ENCODE peak calls at places on chromosomes 16 and 17, in ten cellular contexts. N is aorta; J is thoracic aorta; L is PC-9; K is cardiac muscle cell; Z is lung; Y is neuronal stem cell; T is effector memory CD4-positive, alpha-beta T cell; V is heart right ventricle; H is small intestine. B is an unnamed sample. For H3K4me1, the result is how much of the 10 kb centered on the place peaks cover.

GRCh38 chr16:20001856-20002707 is 71.6 kb downstream of the GPR139 start:
- DNase-seq in N (no peak), J (no peak), L (no peak), K (no peak), Z (no peak), Y (no peak), T (no peak), V (no peak), H (peak), B (no peak)

GRCh38 chr16:49085689-49086088 is 195.9 kb downstream of the CBLN1 start:
- DNase-seq in N (no peak), J (no peak), L (no peak), K (no peak), Z (no peak), Y (no peak), T (no peak), V (no peak), H (no peak), B (no peak)

GRCh38 chr17:15279011-15279477 is 13.9 kb upstream of the PMP22 start:
- DNase-seq in N (no peak), J (no peak), L (no peak), K (no peak), Z (no peak), Y (no peak), T (no peak), V (no peak), H (peak), B (no peak)

GRCh38 chr16:8346291-8346690 is 244.0 kb downstream of the TMEM114 start:
- DNase-seq in N (no peak), J (no peak), L (no peak), K (no peak), Z (no peak), Y (peak), T (no peak), V (no peak), H (no peak), B (no peak)

GRCh38 chr17:55540414-55541091 is 29.3 kb upstream of the SMIM36 start:
- DNase-seq in N (no peak), J (no peak), L (no peak), K (peak), Z (no peak), Y (no peak), T (no peak), V (no peak), H (no peak), B (no peak)

GRCh38 chr17:31568140-31568938 is 176.9 kb downstream of the RAB11FIP4 start:
- DNase-seq in N (no peak), J (no peak), L (no peak), K (peak), Z (peak), Y (no peak), T (no peak), V (no peak), H (no peak), B (peak)

GRCh38 chr16:71895679-71896385 is 501 bp downstream of the IST1 start:
- DNase-seq in N (peak), J (no peak), L (no peak), K (peak), Z (peak), Y (peak), T (no peak), V (peak), H (peak), B (no peak)

GRCh38 chr16:57899771-57900661 is 70.9 kb downstream of the CNGB1 start:
- DNase-seq in N (peak), J (peak), L (peak), K (peak), Z (peak), Y (peak), T (peak), V (peak), H (peak), B (peak)

GRCh38 chr17:1939979-1940809 is 84.9 kb downstream of the RTN4RL1 start:
- DNase-seq in N (no peak), J (no peak), L (no peak), K (no peak), Z (no peak), Y (no peak), T (no peak), V (no peak), H (no peak), B (no peak)

GRCh38 chr16:70689970-70690905 is 4.4 kb upstream of the MTSS2 start:
- DNase-seq in N (peak), J (no peak), L (no peak), K (no peak), Z (no peak), Y (no peak), T (no peak), V (peak), H (peak), B (peak)

DNA sequence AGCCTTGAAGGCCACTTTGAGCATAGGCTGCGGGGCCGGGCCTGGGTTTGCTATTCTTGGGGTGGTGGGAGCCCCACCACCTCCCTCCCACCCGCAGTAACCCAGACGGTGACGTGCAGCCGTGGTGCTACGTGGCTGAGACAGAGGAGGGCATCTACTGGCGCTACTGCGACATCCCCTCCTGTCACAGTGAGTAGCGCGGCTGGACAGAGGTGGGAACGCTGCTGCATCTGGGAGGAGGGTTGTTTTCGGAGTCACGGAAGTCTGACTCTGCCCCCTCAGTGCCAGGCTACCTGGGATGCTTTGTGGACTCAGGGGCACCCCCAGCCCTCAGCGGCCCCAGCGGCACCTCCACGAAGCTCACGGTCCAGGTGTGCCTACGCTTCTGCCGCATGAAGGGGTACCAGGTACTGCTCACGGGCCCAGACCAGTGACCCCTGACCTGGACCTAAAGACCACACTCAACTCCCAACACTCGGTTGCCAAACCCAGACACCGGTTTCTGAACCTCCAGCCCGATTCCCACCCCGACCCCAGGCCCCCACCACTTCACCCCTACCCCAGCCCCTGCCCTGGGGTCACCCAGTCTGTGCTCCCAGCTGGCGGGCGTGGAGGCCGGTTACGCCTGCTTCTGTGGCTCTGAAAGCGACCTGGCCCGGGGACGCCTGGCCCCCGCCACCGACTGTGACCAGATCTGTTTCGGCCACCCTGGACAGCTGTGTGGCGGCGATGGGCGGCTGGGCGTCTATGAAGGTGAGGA is 2.1 kb downstream of the KREMEN2 start:
- DNase-seq in N (no peak), J (no peak), L (no peak), K (no peak), Z (no peak), Y (no peak), T (no peak), V (no peak), H (no peak), B (no peak)
- H3K4me1 ChIP-seq in N (under half), J (half or more), L (under half), K (under half), Z (under half), Y (under half), T (half or more), V (half or more), H (under half), B (half or more)

GRCh38 chr17:42553161-42553818 is 567 bp downstream of the HSD17B1 start:
- DNase-seq in N (peak), J (no peak), L (no peak), K (peak), Z (no peak), Y (no peak), T (no peak), V (peak), H (no peak), B (no peak)
- H3K4me3 ChIP-seq in N (no peak), J (peak), L (peak), K (no peak), Z (no peak), Y (peak), T (no peak), V (peak), H (no peak), B (peak)

GRCh38 chr17:63841350-63842172 is 924 bp downstream of the SMARCD2 start:
- DNase-seq in N (peak), J (no peak), L (no peak), K (peak), Z (peak), Y (peak), T (no peak), V (peak), H (peak), B (peak)

GRCh38 chr17:63838586-63839184 is 3.8 kb downstream of the SMARCD2 start:
- DNase-seq in N (peak), J (peak), L (peak), K (peak), Z (peak), Y (no peak), T (no peak), V (peak), H (no peak), B (peak)

GRCh38 chr17:63842173-63842539 is 329 bp downstream of the SMARCD2 start:
- DNase-seq in N (peak), J (no peak), L (no peak), K (no peak), Z (no peak), Y (no peak), T (no peak), V (peak), H (no peak), B (peak)

GRCh38 chr17:63842540-63843386 is at the start of gene SMARCD2:
- DNase-seq in N (peak), J (peak), L (peak), K (peak), Z (peak), Y (peak), T (peak), V (peak), H (peak), B (peak)

GRCh38 chr17:63840591-63841349 is 1.7 kb downstream of the SMARCD2 start:
- DNase-seq in N (no peak), J (no peak), L (no peak), K (peak), Z (no peak), Y (no peak), T (no peak), V (peak), H (no peak), B (peak)
- H3K4me1 ChIP-seq in N (under half), J (half or more), L (under half), K (under half), Z (under half), Y (under half), T (under half), V (half or more), H (under half), B (under half)

GRCh38 chr17:67401106-67401505 is 24.0 kb downstream of the PITPNC1 start:
- DNase-seq in N (no peak), J (no peak), L (no peak), K (no peak), Z (no peak), Y (no peak), T (no peak), V (no peak), H (no peak), B (no peak)

GRCh38 chr17:67399676-67400075 is 22.6 kb downstream of the PITPNC1 start:
- DNase-seq in N (no peak), J (no peak), L (no peak), K (no peak), Z (no peak), Y (no peak), T (no peak), V (no peak), H (no peak), B (no peak)

GRCh38 chr17:67403065-67403464 is 26.0 kb downstream of the PITPNC1 start:
- DNase-seq in N (no peak), J (no peak), L (no peak), K (no peak), Z (no peak), Y (no peak), T (no peak), V (no peak), H (no peak), B (no peak)

GRCh38 chr17:67401598-67402504 is 24.8 kb downstream of the PITPNC1 start:
- DNase-seq in N (no peak), J (no peak), L (no peak), K (no peak), Z (no peak), Y (no peak), T (no peak), V (no peak), H (no peak), B (no peak)

DNA sequence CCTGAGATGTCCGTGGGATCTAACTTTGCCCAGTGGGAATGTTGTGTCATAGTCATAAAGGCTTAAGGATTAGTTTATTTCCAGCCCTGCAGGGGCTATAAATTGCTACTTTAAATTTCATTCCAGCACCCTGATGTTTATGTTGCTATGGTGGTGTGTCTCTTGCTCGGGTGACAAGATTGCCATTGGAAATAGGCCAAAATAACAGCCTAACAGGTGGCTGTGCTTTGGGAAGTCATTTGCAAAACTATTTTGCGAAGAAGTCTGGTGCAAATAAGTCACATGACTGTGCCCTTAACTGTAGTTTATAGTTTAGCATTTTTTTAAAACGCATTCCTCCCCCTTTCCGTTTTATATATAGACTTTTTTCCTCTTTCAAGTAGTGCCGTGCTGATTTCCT is 23.1 kb downstream of the PITPNC1 start:
- DNase-seq in N (no peak), J (no peak), L (no peak), K (no peak), Z (no peak), Y (no peak), T (no peak), V (no peak), H (peak), B (no peak)
- H3K4me3 ChIP-seq in N (no peak), J (no peak), L (no peak), K (no peak), Z (no peak), Y (no peak), T (no peak), V (no peak), H (no peak), B (no peak)

GRCh38 chr17:17759164-17759563 is 77.6 kb downstream of the SREBF1 start:
- DNase-seq in N (no peak), J (no peak), L (no peak), K (no peak), Z (no peak), Y (no peak), T (no peak), V (no peak), H (no peak), B (no peak)
- H3K4me1 ChIP-seq in N (under half), J (under half), L (under half), K (under half), Z (under half), Y (under half), T (under half), V (half or more), H (under half), B (under half)

DNA sequence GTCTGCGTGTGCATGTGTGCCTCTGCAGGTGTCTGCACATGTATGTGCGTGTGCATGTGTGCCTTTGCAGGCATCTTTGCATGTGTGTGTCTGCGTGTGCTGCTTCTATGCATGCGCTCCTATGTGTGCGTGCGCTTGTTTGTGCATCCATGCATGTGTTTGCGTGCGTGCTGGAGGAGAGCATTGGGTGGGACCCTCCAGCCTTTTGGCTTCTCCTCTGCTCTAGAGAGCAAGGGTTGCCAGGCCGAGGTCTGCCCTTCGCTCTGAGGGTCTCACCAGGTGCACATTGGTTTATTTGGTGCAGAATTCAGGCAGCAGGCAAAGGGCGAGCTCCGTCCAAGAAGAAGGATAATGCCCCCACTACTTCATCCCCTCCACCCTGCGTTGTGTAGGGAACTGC is 1.1 kb upstream of the RAB40B start:
- DNase-seq in N (no peak), J (no peak), L (no peak), K (no peak), Z (no peak), Y (no peak), T (no peak), V (no peak), H (no peak), B (no peak)
- H3K4me3 ChIP-seq in N (no peak), J (peak), L (no peak), K (peak), Z (no peak), Y (peak), T (no peak), V (no peak), H (no peak), B (peak)

DNA sequence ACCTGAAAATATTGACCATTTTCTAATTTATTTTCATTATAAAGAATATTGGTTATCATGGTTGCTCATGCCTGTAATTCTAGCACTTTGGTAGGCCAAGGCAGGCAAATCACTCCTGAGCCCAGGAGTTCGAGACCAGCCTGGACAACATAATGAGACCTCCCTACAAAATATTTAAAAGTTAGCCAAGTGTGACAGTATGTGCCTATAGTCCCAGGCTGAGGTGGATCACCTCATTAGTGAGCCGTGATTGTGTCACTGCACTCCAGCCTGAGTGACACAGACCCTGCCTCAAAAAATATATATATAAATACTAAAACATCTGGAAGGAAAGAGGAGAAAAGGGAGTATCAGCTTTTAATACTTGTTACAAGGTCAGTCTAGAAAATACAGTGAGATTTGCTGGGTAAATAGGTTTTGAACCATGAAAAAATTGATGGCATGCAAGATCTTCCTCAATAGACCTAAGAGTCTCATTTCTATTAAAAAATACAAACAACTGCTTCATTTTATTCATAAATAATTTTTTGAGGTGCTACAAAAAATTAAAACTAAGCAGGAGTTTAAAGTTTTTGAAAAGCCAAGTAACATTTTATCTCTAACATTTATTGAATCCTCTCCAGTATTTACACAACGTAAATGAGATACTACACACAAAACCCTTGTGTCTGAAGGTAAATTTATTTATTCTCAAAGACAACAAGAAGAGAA is 47.7 kb downstream of the TUBD1 start:
- DNase-seq in N (no peak), J (no peak), L (peak), K (peak), Z (no peak), Y (no peak), T (no peak), V (no peak), H (no peak), B (no peak)
- H3K4me1 ChIP-seq in N (under half), J (half or more), L (half or more), K (under half), Z (under half), Y (under half), T (under half), V (half or more), H (under half), B (under half)

GRCh38 chr16:152141-153128 is at the start of gene HBZ:
- DNase-seq in N (no peak), J (no peak), L (no peak), K (no peak), Z (no peak), Y (no peak), T (no peak), V (no peak), H (no peak), B (no peak)

GRCh38 chr16:149024-149675 is 3.3 kb upstream of the HBZ start:
- DNase-seq in N (no peak), J (no peak), L (peak), K (peak), Z (no peak), Y (no peak), T (no peak), V (no peak), H (no peak), B (no peak)

GRCh38 chr16:155031-155398 is 2.6 kb downstream of the HBZ start:
- DNase-seq in N (no peak), J (no peak), L (no peak), K (no peak), Z (no peak), Y (no peak), T (no peak), V (no peak), H (no peak), B (no peak)

GRCh38 chr16:159136-159849 is 6.5 kb upstream of the HBM start:
- DNase-seq in N (no peak), J (no peak), L (no peak), K (no peak), Z (no peak), Y (no peak), T (no peak), V (no peak), H (no peak), B (no peak)

DNA sequence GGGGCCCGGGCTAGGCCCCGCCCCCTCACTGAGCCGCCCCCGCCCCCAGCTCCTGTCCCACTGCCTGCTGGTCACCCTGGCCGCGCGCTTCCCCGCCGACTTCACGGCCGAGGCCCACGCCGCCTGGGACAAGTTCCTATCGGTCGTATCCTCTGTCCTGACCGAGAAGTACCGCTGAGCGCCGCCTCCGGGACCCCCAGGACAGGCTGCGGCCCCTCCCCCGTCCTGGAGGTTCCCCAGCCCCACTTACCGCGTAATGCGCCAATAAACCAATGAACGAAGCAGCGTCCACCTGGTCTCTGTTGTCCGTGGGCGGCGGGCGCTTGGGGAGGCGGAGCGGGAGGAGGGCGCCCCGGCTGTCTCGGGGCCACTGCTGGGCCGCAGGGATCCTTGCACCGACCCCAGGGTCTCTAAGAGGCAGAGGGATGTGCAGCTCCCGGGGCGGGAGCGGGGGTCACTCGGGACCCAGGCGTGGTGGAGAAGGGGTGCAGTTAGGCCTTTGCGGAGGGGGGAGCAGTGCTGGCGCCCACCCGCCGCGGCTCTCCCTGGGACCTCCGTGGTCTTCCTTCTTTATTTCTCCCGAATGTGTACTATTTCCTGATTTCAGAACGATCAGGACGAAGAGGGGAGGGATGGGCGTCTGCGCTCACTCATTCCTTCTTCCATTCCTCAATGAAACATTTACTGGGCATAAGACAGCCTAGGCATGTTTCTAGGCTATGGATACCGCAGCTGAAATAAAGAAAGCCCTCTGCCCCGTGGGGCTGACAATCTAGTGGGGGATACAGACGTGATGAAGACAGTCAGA is 2.0 kb downstream of the HBZ start:
- DNase-seq in N (no peak), J (no peak), L (peak), K (peak), Z (no peak), Y (peak), T (peak), V (no peak), H (no peak), B (no peak)
- H3K4me3 ChIP-seq in N (no peak), J (peak), L (peak), K (peak), Z (peak), Y (peak), T (peak), V (peak), H (no peak), B (peak)

B was measured in tibial artery.